ENCODE peak calls at places on chromosomes 11 and 22, in four cellular contexts. M is Karpas-422; D is fibroblast of mammary gland; F is CD4-positive, CD25-positive, alpha-beta regulatory T cell. K is an unnamed sample.

GRCh38 chr11:102760355-102761035 is 19.9 kb downstream of the MMP10 start:
- DNase-seq in F (no peak), D (peak; percentile 97), M (no peak), K (no peak)

GRCh38 chr11:58867556-58867955 is 23.1 kb upstream of the GLYATL2 start:
- DNase-seq in D (no peak), F (no peak), M (no peak), K (no peak)

GRCh38 chr11:79431535-79431934 is 9.3 kb downstream of the TENM4 start:
- DNase-seq in F (no peak), D (peak; percentile 94), M (no peak), K (no peak)

GRCh38 chr22:38871360-38872171 is 450 bp downstream of the CBX6 start:
- DNase-seq in F (peak; percentile 40), M (peak; percentile 70), D (no peak), K (no peak)

GRCh38 chr11:10205928-10206327 is 88.1 kb downstream of the SBF2 start:
- DNase-seq in F (no peak), M (peak; percentile 38), D (peak; percentile 15), K (no peak)

GRCh38 chr11:69359735-69360470 is 65.9 kb downstream of the MYEOV start:
- DNase-seq in D (peak; percentile 87), M (no peak), F (no peak), K (no peak)

GRCh38 chr11:128471138-128471661 is 116.2 kb downstream of the ETS1 start:
- DNase-seq in M (peak; percentile 80), F (peak; percentile 89), D (no peak), K (peak; percentile 97)

GRCh38 chr11:80241766-80242165 is 800.9 kb upstream of the TENM4 start:
- DNase-seq in F (no peak), D (no peak), M (no peak), K (no peak)

GRCh38 chr22:17576475-17576874 is 13.2 kb downstream of the SLC25A18 start:
- DNase-seq in D (peak; percentile 85), M (no peak), F (no peak), K (no peak)

GRCh38 chr11:82790723-82791487 is 57.2 kb upstream of the FAM181B start:
- DNase-seq in D (no peak), F (no peak), M (no peak), K (no peak)

GRCh38 chr11:18065572-18065971 is 19.5 kb upstream of the TPH1 start:
- DNase-seq in D (no peak), F (no peak), M (no peak), K (no peak)

GRCh38 chr11:94553938-94554337 is 10.2 kb downstream of the FUT4 start:
- DNase-seq in F (no peak), M (no peak), D (peak; percentile 79), K (no peak)

GRCh38 chr11:74937696-74938475 is 11.0 kb downstream of the XRRA1 start:
- DNase-seq in F (no peak), M (no peak), D (peak; percentile 77), K (no peak)

GRCh38 chr22:24578355-24579241 is 14.3 kb downstream of the LRRC75B start:
- DNase-seq in F (no peak), M (no peak), D (no peak), K (no peak)

GRCh38 chr11:130622126-130622525 is 173.7 kb downstream of the ADAMTS15 start:
- DNase-seq in D (peak; percentile 35), M (no peak), F (no peak), K (no peak)

GRCh38 chr11:131688056-131688693 is 317.8 kb downstream of the NTM start:
- DNase-seq in M (peak; percentile 63), F (peak; percentile 25), D (peak; percentile 40), K (peak; percentile 38)
- H3K4me3 ChIP-seq in M (no peak overlapping the region), F (no peak overlapping the region), D (peak overlapping the region; percentile 2), K (no peak overlapping the region)

DNA sequence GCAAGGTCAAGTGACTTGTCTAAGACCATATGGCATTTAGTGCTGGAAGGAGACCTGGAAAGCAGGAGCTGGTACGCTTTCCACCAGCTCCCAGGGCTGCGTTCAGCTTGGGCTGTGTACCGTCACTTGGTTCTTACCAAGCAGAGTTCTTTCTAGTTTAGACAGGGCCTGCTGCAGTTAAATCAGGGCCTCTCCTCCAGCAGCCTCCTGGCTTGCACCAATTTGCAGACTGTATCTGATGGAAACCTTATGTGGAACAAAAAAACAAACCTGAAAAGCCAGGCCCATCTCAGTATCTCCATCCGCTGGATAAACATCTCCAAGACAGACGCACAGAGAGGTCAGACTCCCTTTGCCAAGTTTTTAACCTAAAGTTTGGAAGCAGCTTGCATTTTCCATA is 288.5 kb upstream of the SORL1-AS1 start:
- DNase-seq in F (no peak), M (no peak), D (peak; percentile 16), K (no peak)
- H3K4me3 ChIP-seq in F (no peak overlapping the region), M (no peak overlapping the region), D (no peak overlapping the region), K (no peak overlapping the region)

DNA sequence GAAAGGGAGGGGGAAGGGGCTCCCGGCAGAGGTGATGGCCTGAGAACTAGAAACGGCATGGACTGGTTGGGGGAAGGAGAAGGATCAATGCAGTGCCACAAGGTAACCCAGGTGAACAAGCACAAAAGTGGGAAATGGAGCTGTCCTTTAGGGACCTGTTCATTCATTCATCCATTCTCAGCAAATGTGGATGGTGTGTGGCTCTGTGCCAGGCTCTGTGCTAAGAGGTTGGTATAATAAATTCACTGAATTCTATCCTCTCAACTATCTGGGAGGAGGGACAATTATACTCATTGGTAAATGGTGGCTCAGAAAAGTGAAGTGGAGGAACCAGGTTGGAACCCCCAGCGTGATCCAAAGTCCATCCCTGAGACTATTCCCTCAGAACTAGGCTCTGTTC is 18.6 kb upstream of the ARAP1 start:
- DNase-seq in D (no peak), F (no peak), M (no peak), K (no peak)
- H3K4me3 ChIP-seq in D (no peak overlapping the region), F (no peak overlapping the region), M (no peak overlapping the region), K (no peak overlapping the region)

GRCh38 chr11:114566273-114566672 is 6.6 kb upstream of the NXPE1 start:
- DNase-seq in D (no peak), F (no peak), M (no peak), K (no peak)
- H3K4me3 ChIP-seq in D (no peak overlapping the region), F (no peak overlapping the region), M (no peak overlapping the region), K (no peak overlapping the region)

DNA sequence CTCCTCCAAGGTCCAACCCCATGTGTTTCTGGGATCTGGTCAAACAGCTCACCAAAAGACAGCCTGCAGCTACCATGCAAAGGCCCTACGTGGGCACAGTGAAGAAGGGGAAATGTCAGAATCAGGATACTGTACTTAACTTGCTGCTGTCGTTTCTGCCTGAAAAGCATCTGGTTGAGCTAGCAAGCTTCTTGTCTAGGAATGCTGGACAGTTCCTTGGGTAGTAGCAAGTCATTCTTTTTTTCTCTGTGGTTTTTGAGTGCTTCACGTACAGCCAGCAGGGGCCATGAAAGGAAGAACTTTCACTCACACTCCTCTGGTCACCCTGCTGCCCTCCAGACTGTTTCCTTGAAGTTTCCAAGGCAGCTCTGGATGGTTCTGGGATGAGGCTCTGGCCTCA is 24.7 kb downstream of the RCOR2 start:
- DNase-seq in F (no peak), D (peak; percentile 38), M (no peak), K (peak; percentile 38)
- H3K4me3 ChIP-seq in F (no peak overlapping the region), D (no peak overlapping the region), M (no peak overlapping the region), K (no peak overlapping the region)

DNA sequence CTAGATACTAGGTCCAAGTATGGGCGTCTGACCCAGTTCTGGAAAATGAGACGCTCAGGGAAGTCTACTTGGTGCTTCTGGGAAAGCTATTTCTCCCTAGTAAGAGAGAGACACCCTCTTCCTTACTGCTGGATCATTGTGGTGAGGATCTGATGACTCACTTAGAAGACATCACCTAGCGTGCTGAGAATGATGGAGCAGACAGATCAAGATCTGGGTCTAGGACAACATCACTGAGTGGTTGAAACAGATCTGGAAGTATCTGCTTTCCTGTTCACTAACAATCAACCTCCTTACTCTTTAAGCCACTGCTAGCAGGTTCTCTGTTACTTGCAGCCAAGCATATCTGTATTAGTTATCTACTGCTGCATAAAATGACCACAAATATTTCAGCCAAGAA is 38.3 kb upstream of the HMGXB4 start:
- DNase-seq in M (no peak), D (peak; percentile 65), F (no peak), K (no peak)
- H3K4me3 ChIP-seq in M (no peak overlapping the region), D (no peak overlapping the region), F (no peak overlapping the region), K (no peak overlapping the region)

GRCh38 chr22:33539202-33539901 is 380.9 kb downstream of the LARGE1 start:
- DNase-seq in D (no peak), F (no peak), M (no peak), K (no peak)
- H3K4me3 ChIP-seq in D (no peak overlapping the region), F (no peak overlapping the region), M (no peak overlapping the region), K (no peak overlapping the region)